ENCODE peak calls at places on chromosomes 5 and 9, in seven cellular contexts. A, T, V, P, E, Z and N are unnamed samples.

GRCh38 chr5:83294246-83294645 is 177.3 kb upstream of the VCAN start:
- DNase-seq in A (no peak), T (no peak), V (peak), P (no peak), E (no peak), Z (no peak), N (no peak)

GRCh38 chr5:2818936-2819335 is 67.5 kb upstream of the IRX2 start:
- DNase-seq in A (no peak), T (no peak), V (no peak), P (no peak), E (no peak), Z (no peak), N (no peak)

GRCh38 chr5:79878721-79879336 is 112.2 kb downstream of the MTX3 start:
- DNase-seq in A (peak), T (peak), V (no peak), P (peak), E (no peak), Z (no peak), N (peak)

GRCh38 chr5:143495124-143495523 is 91.6 kb upstream of the NR3C1 start:
- DNase-seq in A (peak), T (no peak), V (peak), P (no peak), E (no peak), Z (no peak), N (peak)

GRCh38 chr5:157186309-157187045 is 5.8 kb downstream of the ITK start:
- DNase-seq in A (no peak), T (no peak), V (no peak), P (no peak), E (no peak), Z (no peak), N (no peak)

GRCh38 chr5:68922172-68922987 is 171.4 kb upstream of the SLC30A5 start:
- DNase-seq in A (no peak), T (no peak), V (no peak), P (peak), E (no peak), Z (no peak), N (no peak)

GRCh38 chr9:116149844-116150243 is 3.7 kb upstream of the PAPPA start:
- DNase-seq in A (peak), T (peak), V (peak), P (peak), E (peak), Z (no peak), N (peak)

GRCh38 chr9:2477755-2478154 is 143.8 kb upstream of the VLDLR start:
- DNase-seq in A (peak), T (no peak), V (peak), P (no peak), E (no peak), Z (no peak), N (no peak)

GRCh38 chr9:100534401-100534800 is 43.5 kb upstream of the CAVIN4 start:
- DNase-seq in A (no peak), T (no peak), V (no peak), P (no peak), E (no peak), Z (no peak), N (no peak)

GRCh38 chr5:112216140-112216539 is 202.9 kb downstream of the EPB41L4A start:
- DNase-seq in A (no peak), T (no peak), V (no peak), P (no peak), E (no peak), Z (no peak), N (no peak)

GRCh38 chr5:160165137-160166068 is 46.2 kb upstream of the PWWP2A start:
- DNase-seq in A (peak), T (peak), V (peak), P (peak), E (peak), Z (peak), N (peak)

GRCh38 chr9:135764731-135765130 is 62.7 kb downstream of the KCNT1 start:
- DNase-seq in A (no peak), T (no peak), V (no peak), P (peak), E (no peak), Z (no peak), N (no peak)

GRCh38 chr5:31934156-31934555 is 240.0 kb downstream of the GOLPH3 start:
- DNase-seq in A (no peak), T (no peak), V (no peak), P (no peak), E (no peak), Z (no peak), N (peak)

GRCh38 chr5:102760815-102761214 is 5.7 kb downstream of the PAM start:
- DNase-seq in A (no peak), T (no peak), V (peak), P (no peak), E (no peak), Z (no peak), N (no peak)

GRCh38 chr5:82386576-82386975 is 108.4 kb upstream of the RPS23 start:
- DNase-seq in A (no peak), T (no peak), V (no peak), P (no peak), E (no peak), Z (no peak), N (no peak)

DNA sequence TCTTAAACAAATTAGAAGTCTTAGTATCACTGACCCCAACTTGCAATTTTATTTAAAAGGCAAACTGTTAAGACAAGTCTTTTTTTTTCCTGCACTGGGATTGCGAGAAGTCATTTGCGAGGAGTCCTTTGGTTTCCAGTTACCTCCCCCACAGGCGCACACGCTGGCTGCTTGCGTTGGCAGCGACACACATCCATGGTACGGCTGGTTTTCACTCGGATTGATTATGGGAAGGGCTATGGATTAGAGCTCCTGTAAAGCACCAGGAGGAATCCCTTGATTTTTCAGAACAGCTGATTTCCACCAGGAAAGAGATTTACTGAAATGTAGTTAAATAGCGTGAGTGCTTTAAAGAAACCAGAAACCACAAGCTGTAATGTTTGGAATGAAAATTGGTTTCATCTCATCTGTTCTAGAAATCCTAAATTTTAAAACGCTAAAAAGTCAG is 732 bp downstream of the SLC1A3 start:
- DNase-seq in A (peak), T (no peak), V (peak), P (no peak), E (no peak), Z (no peak), N (peak)
- H3K4me3 ChIP-seq in A (peak), T (no peak), V (peak), P (peak), E (peak), Z (peak), N (peak)

DNA sequence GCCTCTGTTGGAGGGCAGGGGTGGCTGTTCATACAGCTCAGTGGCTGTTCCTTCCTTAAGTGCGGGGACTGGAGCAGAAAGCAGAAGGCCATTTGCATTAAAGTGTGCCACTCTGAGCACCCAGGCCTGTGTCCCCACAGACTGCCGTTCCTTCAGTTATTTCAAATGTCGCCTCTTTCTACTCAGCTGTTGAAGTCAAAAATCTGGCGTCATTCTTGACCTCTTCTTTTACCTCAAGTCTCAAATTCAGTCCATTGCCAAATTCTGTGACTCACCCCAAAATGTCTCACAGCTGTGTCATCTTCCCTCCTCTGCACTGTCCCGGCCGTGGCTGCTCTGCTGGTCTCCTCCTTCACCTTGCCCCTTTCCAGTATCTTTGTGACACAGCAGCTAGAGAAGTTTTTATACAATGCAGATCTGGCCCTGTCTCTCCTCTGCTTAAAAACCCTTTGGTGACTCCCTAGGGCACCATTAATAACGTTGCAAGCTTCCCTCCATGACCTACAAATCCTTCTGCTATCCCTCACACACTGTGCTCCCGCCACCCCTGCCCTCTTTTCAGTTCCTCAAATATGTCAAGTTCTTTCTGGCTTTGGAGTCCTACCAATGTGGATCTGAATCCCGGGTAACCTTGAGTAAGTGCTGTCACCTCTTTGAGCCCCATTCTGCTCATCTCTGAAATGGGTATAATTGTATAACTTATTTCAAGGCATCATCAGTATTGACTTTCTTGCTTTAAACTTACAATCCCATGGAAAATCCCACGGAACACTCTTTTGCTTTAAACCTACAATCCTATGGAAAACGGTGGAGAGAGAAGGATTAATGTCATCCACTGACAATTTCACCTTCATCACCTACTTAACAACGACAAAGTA is 98.3 kb upstream of the BOD1 start:
- DNase-seq in A (peak), T (peak), V (peak), P (no peak), E (no peak), Z (peak), N (peak)
- H3K4me3 ChIP-seq in A (no peak), T (no peak), V (no peak), P (no peak), E (no peak), Z (no peak), N (no peak)

GRCh38 chr9:34515959-34516358 is 6.8 kb downstream of the ENHO start:
- DNase-seq in A (no peak), T (no peak), V (no peak), P (no peak), E (no peak), Z (no peak), N (no peak)

GRCh38 chr9:34514816-34515215 is 8.0 kb downstream of the ENHO start:
- DNase-seq in A (no peak), T (no peak), V (no peak), P (no peak), E (no peak), Z (no peak), N (no peak)

GRCh38 chr9:34512131-34513078 is 10.4 kb downstream of the ENHO start:
- DNase-seq in A (no peak), T (no peak), V (no peak), P (peak), E (no peak), Z (no peak), N (no peak)

GRCh38 chr9:34514401-34514800 is 8.4 kb downstream of the ENHO start:
- DNase-seq in A (no peak), T (no peak), V (no peak), P (no peak), E (no peak), Z (no peak), N (no peak)

GRCh38 chr9:34513567-34514214 is 9.1 kb downstream of the ENHO start:
- DNase-seq in A (peak), T (no peak), V (peak), P (peak), E (peak), Z (no peak), N (no peak)
- H3K4me3 ChIP-seq in A (no peak), T (no peak), V (no peak), P (no peak), E (no peak), Z (no peak), N (no peak)

GRCh38 chr5:178180141-178180863 is 6.9 kb downstream of the GMCL2 start:
- DNase-seq in A (no peak), T (no peak), V (no peak), P (peak), E (no peak), Z (no peak), N (no peak)
- H3K4me3 ChIP-seq in A (no peak), T (no peak), V (no peak), P (no peak), E (no peak), Z (no peak), N (no peak)

GRCh38 chr9:133492061-133493021 is 13.4 kb upstream of the SLC2A6 start:
- DNase-seq in A (no peak), T (no peak), V (no peak), P (peak), E (no peak), Z (no peak), N (peak)
- H3K4me3 ChIP-seq in A (no peak), T (no peak), V (no peak), P (no peak), E (no peak), Z (no peak), N (no peak)

GRCh38 chr5:15021286-15022046 is 149.9 kb upstream of the ANKH start:
- DNase-seq in A (peak), T (no peak), V (peak), P (no peak), E (no peak), Z (peak), N (no peak)

GRCh38 chr5:15023266-15023665 is 151.7 kb upstream of the ANKH start:
- DNase-seq in A (no peak), T (no peak), V (no peak), P (no peak), E (no peak), Z (no peak), N (no peak)

GRCh38 chr5:15026011-15026481 is 154.5 kb upstream of the ANKH start:
- DNase-seq in A (peak), T (no peak), V (no peak), P (no peak), E (no peak), Z (no peak), N (peak)

GRCh38 chr5:15023846-15024245 is 152.3 kb upstream of the ANKH start:
- DNase-seq in A (no peak), T (no peak), V (no peak), P (no peak), E (no peak), Z (no peak), N (peak)

DNA sequence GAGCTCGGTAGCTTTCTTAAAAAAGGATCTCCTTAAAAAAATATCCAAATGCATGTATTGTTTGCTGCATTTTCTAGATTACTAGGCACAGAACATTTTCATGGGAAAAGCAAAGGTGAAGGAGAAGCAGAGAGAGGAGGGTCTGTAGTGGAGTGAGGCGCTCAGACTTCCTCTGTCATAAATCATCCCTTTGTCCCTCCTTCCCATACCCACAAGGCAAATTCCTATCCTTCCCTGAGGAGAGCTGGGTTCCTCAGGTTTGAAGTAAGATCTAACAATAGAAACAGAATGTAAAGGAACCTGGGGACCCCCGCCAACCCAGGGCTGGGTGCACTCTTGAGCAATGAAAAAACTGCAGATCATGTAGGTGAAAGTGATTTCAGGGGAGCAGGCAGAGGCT is 149.2 kb upstream of the ANKH start:
- DNase-seq in A (no peak), T (no peak), V (no peak), P (peak), E (no peak), Z (no peak), N (no peak)
- H3K4me3 ChIP-seq in A (no peak), T (no peak), V (no peak), P (no peak), E (no peak), Z (no peak), N (no peak)

GRCh38 chr5:65142511-65143011 is 339.2 kb downstream of the ADAMTS6 start:
- DNase-seq in A (peak), T (no peak), V (peak), P (peak), E (no peak), Z (peak), N (peak)
- H3K4me3 ChIP-seq in A (no peak), T (no peak), V (no peak), P (no peak), E (no peak), Z (peak), N (no peak)

GRCh38 chr9:128555180-128555721 is 2.9 kb downstream of the SPTAN1 start:
- DNase-seq in A (peak), T (no peak), V (peak), P (peak), E (no peak), Z (no peak), N (peak)
- H3K4me3 ChIP-seq in A (peak), T (no peak), V (peak), P (no peak), E (no peak), Z (peak), N (peak)